ENCODE peak calls at places on chromosomes 1 and 21, in ten cellular contexts. One of them, this sample, is unnamed.

GRCh38 chr1:43246466-43247213 is 23.1 kb upstream of the TMEM125 start:
- DNase-seq in IMR-90: no peak
- DNase-seq in esophagus muscularis mucosa: no peak
- DNase-seq in body of pancreas: no peak
- DNase-seq in sigmoid colon: no peak
- DNase-seq in endothelial cell of umbilical vein: no peak
- DNase-seq in K562: no peak
- DNase-seq in spleen: no peak
- DNase-seq in esophagus squamous epithelium: no peak
- DNase-seq in suprapubic skin: no peak
- DNase-seq in this sample: no peak

GRCh38 chr1:62951441-62951840 is 167.5 kb downstream of the ATG4C start:
- DNase-seq in esophagus muscularis mucosa: no peak
- DNase-seq in IMR-90: no peak
- DNase-seq in endothelial cell of umbilical vein: no peak
- DNase-seq in K562: no peak
- DNase-seq in body of pancreas: no peak
- DNase-seq in esophagus squamous epithelium: no peak
- DNase-seq in suprapubic skin: no peak
- DNase-seq in spleen: no peak
- DNase-seq in sigmoid colon: no peak
- DNase-seq in this sample: no peak

GRCh38 chr1:38527373-38527966 is 332.1 kb downstream of the RRAGC start:
- DNase-seq in sigmoid colon: no peak
- DNase-seq in K562: peak; percentile 76
- DNase-seq in suprapubic skin: no peak
- DNase-seq in endothelial cell of umbilical vein: no peak
- DNase-seq in spleen: no peak
- DNase-seq in body of pancreas: peak; percentile 20
- DNase-seq in IMR-90: no peak
- DNase-seq in esophagus muscularis mucosa: no peak
- DNase-seq in esophagus squamous epithelium: no peak
- DNase-seq in this sample: no peak

GRCh38 chr1:185632659-185633428 is 101.3 kb upstream of the HMCN1 start:
- DNase-seq in sigmoid colon: no peak
- DNase-seq in esophagus muscularis mucosa: no peak
- DNase-seq in endothelial cell of umbilical vein: no peak
- DNase-seq in esophagus squamous epithelium: no peak
- DNase-seq in body of pancreas: no peak
- DNase-seq in K562: no peak
- DNase-seq in suprapubic skin: no peak
- DNase-seq in spleen: no peak
- DNase-seq in IMR-90: peak; percentile 34
- DNase-seq in this sample: no peak

GRCh38 chr1:167575649-167576048 is 22.1 kb upstream of the CREG1 start:
- DNase-seq in IMR-90: no peak
- DNase-seq in esophagus squamous epithelium: no peak
- DNase-seq in suprapubic skin: no peak
- DNase-seq in body of pancreas: no peak
- DNase-seq in endothelial cell of umbilical vein: no peak
- DNase-seq in esophagus muscularis mucosa: no peak
- DNase-seq in sigmoid colon: no peak
- DNase-seq in spleen: no peak
- DNase-seq in K562: no peak
- DNase-seq in this sample: no peak

GRCh38 chr21:46500224-46500861 is 41.7 kb downstream of the DIP2A start:
- DNase-seq in sigmoid colon: no peak
- DNase-seq in K562: peak; percentile 44
- DNase-seq in body of pancreas: no peak
- DNase-seq in IMR-90: peak; percentile 40
- DNase-seq in esophagus muscularis mucosa: no peak
- DNase-seq in esophagus squamous epithelium: no peak
- DNase-seq in endothelial cell of umbilical vein: peak; percentile 34
- DNase-seq in suprapubic skin: no peak
- DNase-seq in spleen: no peak
- DNase-seq in this sample: no peak

GRCh38 chr1:176691251-176692228 is 228.6 kb downstream of the PAPPA2 start:
- DNase-seq in endothelial cell of umbilical vein: peak; percentile 3
- DNase-seq in IMR-90: peak; percentile 43
- DNase-seq in esophagus squamous epithelium: no peak
- DNase-seq in esophagus muscularis mucosa: no peak
- DNase-seq in suprapubic skin: no peak
- DNase-seq in body of pancreas: peak; percentile 77
- DNase-seq in sigmoid colon: peak; percentile 69
- DNase-seq in spleen: no peak
- DNase-seq in K562: peak; percentile 76
- DNase-seq in this sample: no peak

GRCh38 chr1:109906160-109906838 is 4.3 kb upstream of the CSF1 start:
- DNase-seq in body of pancreas: no peak
- DNase-seq in IMR-90: no peak
- DNase-seq in esophagus muscularis mucosa: no peak
- DNase-seq in endothelial cell of umbilical vein: no peak
- DNase-seq in esophagus squamous epithelium: no peak
- DNase-seq in K562: no peak
- DNase-seq in spleen: no peak
- DNase-seq in suprapubic skin: no peak
- DNase-seq in sigmoid colon: no peak
- DNase-seq in this sample: no peak

GRCh38 chr1:67724928-67725560 is 40.0 kb downstream of the GADD45A start:
- DNase-seq in body of pancreas: peak; percentile 34
- DNase-seq in suprapubic skin: no peak
- DNase-seq in esophagus squamous epithelium: no peak
- DNase-seq in sigmoid colon: no peak
- DNase-seq in K562: no peak
- DNase-seq in spleen: no peak
- DNase-seq in esophagus muscularis mucosa: no peak
- DNase-seq in IMR-90: peak; percentile 85
- DNase-seq in endothelial cell of umbilical vein: peak; percentile 95
- DNase-seq in this sample: peak; percentile 49

GRCh38 chr1:9823693-9823942 is 147 bp downstream of the CLSTN1 start:
- DNase-seq in body of pancreas: no peak
- DNase-seq in spleen: no peak
- DNase-seq in IMR-90: no peak
- DNase-seq in sigmoid colon: no peak
- DNase-seq in esophagus squamous epithelium: no peak
- DNase-seq in suprapubic skin: no peak
- DNase-seq in K562: no peak
- DNase-seq in endothelial cell of umbilical vein: no peak
- DNase-seq in esophagus muscularis mucosa: no peak
- DNase-seq in this sample: no peak
- TF ChIP-seq POLR2A in body of pancreas: no peak
- TF ChIP-seq POLR2A in spleen: no peak
- TF ChIP-seq POLR2A in IMR-90: peak; percentile 42
- TF ChIP-seq POLR2A in sigmoid colon: no peak
- TF ChIP-seq POLR2A in esophagus squamous epithelium: no peak
- TF ChIP-seq POLR2A in suprapubic skin: no peak
- TF ChIP-seq POLR2A in K562: peak; percentile 47
- TF ChIP-seq POLR2A in endothelial cell of umbilical vein: peak; percentile 71
- TF ChIP-seq POLR2A in esophagus muscularis mucosa: no peak
- TF ChIP-seq POLR2A in this sample: no peak

DNA sequence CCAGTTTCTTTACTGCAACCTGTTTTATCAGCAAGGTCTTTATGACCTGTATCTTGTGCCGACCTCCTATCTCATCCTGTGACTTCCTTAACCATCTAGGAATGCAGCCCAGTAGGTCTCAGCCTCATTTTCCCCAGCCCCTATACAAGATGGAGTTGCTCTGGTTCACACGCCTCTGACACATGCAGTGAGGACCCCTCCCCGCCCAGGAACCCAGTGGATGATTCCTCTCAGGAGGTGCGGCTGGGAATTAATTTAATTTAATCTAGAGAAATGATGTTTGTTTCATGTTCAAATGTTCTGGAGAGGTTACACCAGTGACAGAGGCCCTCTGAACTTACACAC is 39.0 kb upstream of the LBR start:
- DNase-seq in spleen: no peak
- DNase-seq in sigmoid colon: no peak
- DNase-seq in body of pancreas: no peak
- DNase-seq in K562: no peak
- DNase-seq in esophagus muscularis mucosa: no peak
- DNase-seq in suprapubic skin: peak; percentile 39
- DNase-seq in IMR-90: no peak
- DNase-seq in esophagus squamous epithelium: no peak
- DNase-seq in endothelial cell of umbilical vein: no peak
- DNase-seq in this sample: no peak
- H3K4me3 ChIP-seq in spleen: peak overlapping the region; percentile 45
- H3K4me3 ChIP-seq in sigmoid colon: no peak overlapping the region
- H3K4me3 ChIP-seq in body of pancreas: no peak overlapping the region
- H3K4me3 ChIP-seq in K562: no peak overlapping the region
- H3K4me3 ChIP-seq in esophagus muscularis mucosa: no peak overlapping the region
- H3K4me3 ChIP-seq in suprapubic skin: no peak overlapping the region
- H3K4me3 ChIP-seq in IMR-90: no peak overlapping the region
- H3K4me3 ChIP-seq in esophagus squamous epithelium: no peak overlapping the region
- H3K4me3 ChIP-seq in endothelial cell of umbilical vein: no peak overlapping the region
- H3K4me3 ChIP-seq in this sample: no peak overlapping the region

GRCh38 chr1:179025975-179026812 is 500 bp downstream of the FAM20B start:
- DNase-seq in spleen: peak; percentile 96
- DNase-seq in K562: peak; percentile 85
- DNase-seq in suprapubic skin: peak; percentile 81
- DNase-seq in esophagus squamous epithelium: no peak
- DNase-seq in endothelial cell of umbilical vein: peak; percentile 52
- DNase-seq in esophagus muscularis mucosa: no peak
- DNase-seq in body of pancreas: peak; percentile 82
- DNase-seq in sigmoid colon: peak; percentile 80
- DNase-seq in IMR-90: no peak
- DNase-seq in this sample: peak; percentile 91
- TF ChIP-seq POLR2A in spleen: peak; percentile 27
- TF ChIP-seq POLR2A in K562: peak; percentile 75
- TF ChIP-seq POLR2A in suprapubic skin: peak; percentile 38
- TF ChIP-seq POLR2A in esophagus squamous epithelium: no peak
- TF ChIP-seq POLR2A in endothelial cell of umbilical vein: peak; percentile 42
- TF ChIP-seq POLR2A in esophagus muscularis mucosa: peak; percentile 27
- TF ChIP-seq POLR2A in body of pancreas: peak; percentile 84
- TF ChIP-seq POLR2A in sigmoid colon: no peak
- TF ChIP-seq POLR2A in IMR-90: peak; percentile 55
- TF ChIP-seq POLR2A in this sample: no peak

GRCh38 chr1:158181577-158181922 is 855 bp downstream of the CD1D start:
- DNase-seq in sigmoid colon: no peak
- DNase-seq in IMR-90: no peak
- DNase-seq in spleen: no peak
- DNase-seq in esophagus muscularis mucosa: no peak
- DNase-seq in endothelial cell of umbilical vein: no peak
- DNase-seq in K562: no peak
- DNase-seq in body of pancreas: no peak
- DNase-seq in esophagus squamous epithelium: no peak
- DNase-seq in suprapubic skin: no peak
- DNase-seq in this sample: no peak

GRCh38 chr1:158179301-158180041 is 1.2 kb upstream of the CD1D start:
- DNase-seq in sigmoid colon: no peak
- DNase-seq in spleen: no peak
- DNase-seq in endothelial cell of umbilical vein: no peak
- DNase-seq in esophagus muscularis mucosa: no peak
- DNase-seq in esophagus squamous epithelium: no peak
- DNase-seq in body of pancreas: no peak
- DNase-seq in suprapubic skin: no peak
- DNase-seq in K562: no peak
- DNase-seq in IMR-90: no peak
- DNase-seq in this sample: no peak

GRCh38 chr1:158176399-158176798 is 4.3 kb upstream of the CD1D start:
- DNase-seq in esophagus muscularis mucosa: no peak
- DNase-seq in body of pancreas: no peak
- DNase-seq in sigmoid colon: no peak
- DNase-seq in esophagus squamous epithelium: no peak
- DNase-seq in suprapubic skin: no peak
- DNase-seq in K562: no peak
- DNase-seq in spleen: no peak
- DNase-seq in IMR-90: no peak
- DNase-seq in endothelial cell of umbilical vein: no peak
- DNase-seq in this sample: no peak

GRCh38 chr1:158180741-158181576 is at the start of gene CD1D:
- DNase-seq in esophagus squamous epithelium: no peak
- DNase-seq in body of pancreas: peak; percentile 18
- DNase-seq in spleen: peak; percentile 89
- DNase-seq in K562: no peak
- DNase-seq in IMR-90: no peak
- DNase-seq in esophagus muscularis mucosa: no peak
- DNase-seq in suprapubic skin: no peak
- DNase-seq in endothelial cell of umbilical vein: no peak
- DNase-seq in sigmoid colon: peak; percentile 67
- DNase-seq in this sample: no peak

GRCh38 chr1:158177705-158178450 is 2.8 kb upstream of the CD1D start:
- DNase-seq in spleen: peak; percentile 97
- DNase-seq in body of pancreas: peak; percentile 83
- DNase-seq in IMR-90: peak; percentile 31
- DNase-seq in suprapubic skin: peak; percentile 90
- DNase-seq in endothelial cell of umbilical vein: peak; percentile 41
- DNase-seq in esophagus squamous epithelium: no peak
- DNase-seq in K562: peak; percentile 80
- DNase-seq in esophagus muscularis mucosa: no peak
- DNase-seq in sigmoid colon: peak; percentile 92
- DNase-seq in this sample: peak; percentile 77
- H3K4me3 ChIP-seq in spleen: peak overlapping the region; percentile 47
- H3K4me3 ChIP-seq in body of pancreas: peak overlapping the region; percentile 18
- H3K4me3 ChIP-seq in IMR-90: peak overlapping the region; percentile 40
- H3K4me3 ChIP-seq in suprapubic skin: peak overlapping the region; percentile 53
- H3K4me3 ChIP-seq in endothelial cell of umbilical vein: peak overlapping the region; percentile 11
- H3K4me3 ChIP-seq in esophagus squamous epithelium: peak overlapping the region; percentile 37
- H3K4me3 ChIP-seq in K562: peak overlapping the region; percentile 10
- H3K4me3 ChIP-seq in esophagus muscularis mucosa: peak overlapping the region; percentile 69
- H3K4me3 ChIP-seq in sigmoid colon: peak overlapping the region; percentile 47
- H3K4me3 ChIP-seq in this sample: no peak overlapping the region

GRCh38 chr1:212607924-212608208 is 695 bp upstream of the ATF3 start:
- DNase-seq in suprapubic skin: no peak
- DNase-seq in esophagus squamous epithelium: no peak
- DNase-seq in IMR-90: no peak
- DNase-seq in spleen: peak; percentile 83
- DNase-seq in endothelial cell of umbilical vein: no peak
- DNase-seq in body of pancreas: no peak
- DNase-seq in esophagus muscularis mucosa: no peak
- DNase-seq in sigmoid colon: no peak
- DNase-seq in K562: no peak
- DNase-seq in this sample: no peak

GRCh38 chr1:212606042-212606733 is 2.4 kb upstream of the ATF3 start:
- DNase-seq in sigmoid colon: no peak
- DNase-seq in IMR-90: no peak
- DNase-seq in body of pancreas: no peak
- DNase-seq in K562: no peak
- DNase-seq in esophagus muscularis mucosa: no peak
- DNase-seq in esophagus squamous epithelium: no peak
- DNase-seq in endothelial cell of umbilical vein: peak; percentile 30
- DNase-seq in spleen: no peak
- DNase-seq in suprapubic skin: no peak
- DNase-seq in this sample: no peak

GRCh38 chr1:212607206-212607923 is 1.2 kb upstream of the ATF3 start:
- DNase-seq in endothelial cell of umbilical vein: peak; percentile 24
- DNase-seq in suprapubic skin: peak; percentile 86
- DNase-seq in body of pancreas: peak; percentile 78
- DNase-seq in esophagus squamous epithelium: no peak
- DNase-seq in spleen: no peak
- DNase-seq in sigmoid colon: peak; percentile 72
- DNase-seq in K562: no peak
- DNase-seq in IMR-90: no peak
- DNase-seq in esophagus muscularis mucosa: no peak
- DNase-seq in this sample: no peak

GRCh38 chr1:212605441-212605976 is 3.1 kb upstream of the ATF3 start:
- DNase-seq in spleen: no peak
- DNase-seq in K562: no peak
- DNase-seq in esophagus muscularis mucosa: no peak
- DNase-seq in IMR-90: no peak
- DNase-seq in esophagus squamous epithelium: no peak
- DNase-seq in endothelial cell of umbilical vein: peak; percentile 19
- DNase-seq in sigmoid colon: no peak
- DNase-seq in body of pancreas: no peak
- DNase-seq in suprapubic skin: no peak
- DNase-seq in this sample: no peak

GRCh38 chr1:212606734-212607205 is 1.8 kb upstream of the ATF3 start:
- DNase-seq in esophagus muscularis mucosa: no peak
- DNase-seq in IMR-90: no peak
- DNase-seq in K562: peak; percentile 33
- DNase-seq in sigmoid colon: peak; percentile 78
- DNase-seq in endothelial cell of umbilical vein: no peak
- DNase-seq in spleen: peak; percentile 83
- DNase-seq in esophagus squamous epithelium: no peak
- DNase-seq in body of pancreas: peak; percentile 87
- DNase-seq in suprapubic skin: peak; percentile 92
- DNase-seq in this sample: peak; percentile 76
- TF ChIP-seq POLR2A in esophagus muscularis mucosa: peak; percentile 25
- TF ChIP-seq POLR2A in IMR-90: no peak
- TF ChIP-seq POLR2A in K562: no peak
- TF ChIP-seq POLR2A in sigmoid colon: no peak
- TF ChIP-seq POLR2A in endothelial cell of umbilical vein: no peak
- TF ChIP-seq POLR2A in spleen: no peak
- TF ChIP-seq POLR2A in esophagus squamous epithelium: no peak
- TF ChIP-seq POLR2A in body of pancreas: peak; percentile 97
- TF ChIP-seq POLR2A in suprapubic skin: peak; percentile 73
- TF ChIP-seq POLR2A in this sample: no peak